ENCODE peak calls at places on chromosomes 16 and 17, in nine cellular contexts. Z is cardiac muscle cell; A is astrocyte of the spinal cord; J is NB4; E is NCI-H748 treated with DMSO at 0.1 percent for 48 hours; S is sigmoid colon; I is NCI-H1105 treated with DMSO at 0.1 percent for 48 hours; B is stimulated activated CD4-positive, alpha-beta T cell treated with anti-CD3 and anti-CD28 coated beads, Interleukin-1b, Interleukin-23, amount 100 ng/mL, for 48 hours; W is NCI-H1436. T is an unnamed sample.

GRCh38 chr16:84881702-84882521 is 62.1 kb downstream of the CRISPLD2 start:
- DNase-seq in Z (no peak), E (no peak), B (no peak), S (no peak), J (no peak), A (peak), W (no peak), I (no peak), T (no peak)

GRCh38 chr17:2508035-2508434 is 3.7 kb downstream of the METTL16 start:
- DNase-seq in B (no peak), S (no peak), E (no peak), J (no peak), A (no peak), Z (no peak), W (no peak), I (no peak), T (no peak)

GRCh38 chr16:27550582-27550920 is 607 bp downstream of the KATNIP start:
- DNase-seq in W (no peak), J (peak), Z (no peak), E (no peak), I (no peak), B (no peak), S (no peak), A (no peak), T (no peak)

GRCh38 chr16:86996081-86996480 is 321.1 kb downstream of the C16orf95 start:
- DNase-seq in I (no peak), J (no peak), S (no peak), E (no peak), Z (no peak), A (no peak), B (no peak), W (no peak), T (no peak)

GRCh38 chr16:71338193-71338592 is 20.3 kb upstream of the CALB2 start:
- DNase-seq in I (no peak), Z (no peak), B (no peak), A (no peak), E (no peak), W (no peak), J (no peak), S (no peak), T (no peak)

GRCh38 chr16:2532494-2533141 is 1.4 kb upstream of the CEMP1 start:
- DNase-seq in W (peak), J (peak), Z (peak), E (no peak), A (peak), I (peak), S (peak), B (peak), T (peak)

GRCh38 chr17:50461550-50462132 is 7.0 kb downstream of the CHAD start:
- DNase-seq in S (no peak), E (no peak), A (no peak), W (no peak), Z (no peak), B (no peak), J (no peak), I (no peak), T (no peak)

GRCh38 chr16:29641561-29641960 is 21.5 kb upstream of the SPN start:
- DNase-seq in Z (no peak), W (no peak), J (peak), A (no peak), I (no peak), B (no peak), S (no peak), E (no peak), T (no peak)

GRCh38 chr16:48537275-48537674 is 72.7 kb downstream of the N4BP1 start:
- DNase-seq in S (peak), I (no peak), A (no peak), E (no peak), B (no peak), W (no peak), Z (no peak), J (peak), T (no peak)

GRCh38 chr16:52629296-52629695 is 82.4 kb upstream of the TOX3 start:
- DNase-seq in I (no peak), B (no peak), A (no peak), Z (no peak), W (no peak), S (no peak), E (no peak), J (no peak), T (no peak)

GRCh38 chr17:44198721-44199552 is 747 bp downstream of the ATXN7L3 start:
- DNase-seq in S (peak), I (peak), Z (peak), E (no peak), B (peak), A (peak), W (peak), J (peak), T (peak)

GRCh38 chr16:27154573-27155521 is 48.5 kb upstream of the KDM8 start:
- DNase-seq in S (peak), J (peak), W (no peak), I (peak), Z (peak), B (peak), E (peak), A (peak), T (peak)

GRCh38 chr17:39924691-39925055 is 2.7 kb downstream of the ORMDL3 start:
- DNase-seq in I (no peak), B (no peak), J (no peak), E (no peak), W (no peak), S (no peak), Z (no peak), A (no peak), T (no peak)

GRCh38 chr17:70313450-70313849 is 144.1 kb downstream of the KCNJ2 start:
- DNase-seq in W (no peak), A (peak), I (no peak), Z (no peak), E (no peak), B (no peak), S (no peak), J (no peak), T (no peak)

GRCh38 chr17:65236321-65236720 is 99.2 kb downstream of the RGS9 start:
- DNase-seq in E (no peak), W (no peak), B (no peak), J (no peak), I (no peak), S (no peak), Z (no peak), A (no peak), T (no peak)

GRCh38 chr17:8384801-8385335 is 1.9 kb upstream of the RPL26 start:
- DNase-seq in B (no peak), S (no peak), W (no peak), A (peak), I (no peak), E (no peak), Z (peak), J (no peak), T (no peak)

GRCh38 chr16:65908568-65908967 is 457.9 kb upstream of the CDH5 start:
- DNase-seq in E (no peak), W (no peak), B (no peak), S (no peak), I (peak), J (no peak), A (no peak), Z (no peak), T (no peak)

GRCh38 chr17:35167046-35167445 is 19.4 kb downstream of the UNC45B start:
- DNase-seq in B (no peak), Z (no peak), S (peak), E (no peak), A (no peak), J (no peak), I (no peak), W (no peak), T (no peak)

GRCh38 chr16:88758227-88758943 is 26.6 kb downstream of the PIEZO1 start:
- DNase-seq in J (no peak), W (no peak), B (no peak), E (no peak), I (no peak), A (no peak), Z (no peak), S (no peak), T (no peak)

GRCh38 chr17:64326420-64327054 is 63.5 kb upstream of the TEX2 start:
- DNase-seq in I (no peak), B (no peak), W (no peak), S (peak), J (peak), Z (no peak), E (no peak), A (no peak), T (no peak)

GRCh38 chr17:49746791-49747490 is 17.0 kb downstream of the FAM117A start:
- DNase-seq in J (peak), I (no peak), S (no peak), E (no peak), Z (no peak), B (no peak), A (no peak), W (no peak), T (peak)

GRCh38 chr17:71995570-71995969 is 125.2 kb upstream of the SOX9 start:
- DNase-seq in Z (no peak), B (no peak), A (peak), J (no peak), I (no peak), E (no peak), W (no peak), S (no peak), T (no peak)

GRCh38 chr17:35768796-35769195 is 8.1 kb downstream of the C17orf50 start:
- DNase-seq in S (no peak), J (no peak), E (no peak), Z (no peak), I (no peak), B (no peak), W (no peak), A (no peak), T (no peak)

GRCh38 chr17:81346908-81347349 is 48.3 kb upstream of the BAHCC1 start:
- DNase-seq in S (no peak), B (no peak), E (no peak), J (no peak), A (no peak), I (no peak), Z (no peak), W (no peak), T (no peak)

GRCh38 chr16:86387461-86388440 is 122.6 kb upstream of the FOXF1 start:
- DNase-seq in A (peak), Z (no peak), I (no peak), B (peak), J (peak), S (no peak), W (no peak), E (no peak), T (no peak)

GRCh38 chr17:43570518-43570928 is 24.4 kb upstream of the ETV4 start:
- DNase-seq in S (no peak), W (no peak), B (peak), E (no peak), Z (no peak), A (peak), I (no peak), J (no peak), T (no peak)

GRCh38 chr17:42457107-42457787 is 1.4 kb upstream of the ATP6V0A1 start:
- DNase-seq in B (no peak), I (no peak), J (peak), Z (no peak), W (no peak), A (no peak), S (no peak), E (no peak), T (no peak)

GRCh38 chr17:4234406-4234805 is 29.4 kb downstream of the ANKFY1 start:
- DNase-seq in B (no peak), J (no peak), W (no peak), Z (no peak), E (no peak), S (no peak), I (no peak), A (no peak), T (no peak)

GRCh38 chr17:83180996-83181481 is 101.6 kb downstream of the METRNL start:
- DNase-seq in A (no peak), W (no peak), Z (no peak), B (no peak), S (no peak), J (peak), I (no peak), E (no peak), T (no peak)

GRCh38 chr17:81379523-81379942 is 15.7 kb upstream of the BAHCC1 start:
- DNase-seq in A (no peak), J (no peak), E (no peak), S (no peak), I (no peak), Z (no peak), B (no peak), W (no peak), T (no peak)

GRCh38 chr17:63928966-63929695 is 3.0 kb downstream of the CD79B start:
- DNase-seq in J (no peak), B (no peak), I (no peak), W (no peak), S (no peak), A (no peak), Z (no peak), E (no peak), T (no peak)

GRCh38 chr16:48499822-48500440 is 110.0 kb downstream of the N4BP1 start:
- DNase-seq in E (no peak), S (peak), B (no peak), J (no peak), I (peak), Z (no peak), A (peak), W (no peak), T (no peak)

GRCh38 chr16:47574091-47575054 is 113.2 kb downstream of the PHKB start:
- DNase-seq in B (peak), A (peak), S (no peak), W (no peak), I (peak), J (peak), Z (no peak), E (no peak), T (peak)

GRCh38 chr16:4029816-4030215 is 86.4 kb downstream of the ADCY9 start:
- DNase-seq in E (no peak), S (no peak), B (no peak), I (no peak), J (no peak), A (no peak), W (no peak), Z (no peak), T (no peak)

GRCh38 chr16:25580071-25580470 is 111.7 kb upstream of the HS3ST4 start:
- DNase-seq in J (no peak), W (no peak), Z (no peak), E (no peak), S (no peak), A (no peak), B (no peak), I (no peak), T (no peak)

GRCh38 chr16:74480150-74481029 is 59.1 kb upstream of the CLEC18B start:
- DNase-seq in Z (no peak), B (no peak), J (no peak), S (no peak), E (no peak), A (peak), I (no peak), W (no peak), T (no peak)

GRCh38 chr17:867896-868489 is 85.8 kb downstream of the MRM3 start:
- DNase-seq in Z (no peak), B (no peak), E (no peak), I (no peak), W (no peak), A (no peak), S (no peak), J (no peak), T (no peak)

GRCh38 chr17:38619937-38620550 is 14.3 kb upstream of the SRCIN1 start:
- DNase-seq in I (no peak), W (no peak), S (peak), J (no peak), A (no peak), B (no peak), E (no peak), Z (no peak), T (no peak)

GRCh38 chr16:71628810-71629209 is 2.8 kb downstream of the MARVELD3 start:
- DNase-seq in I (no peak), S (no peak), J (peak), E (no peak), W (peak), Z (no peak), A (peak), B (no peak), T (no peak)

GRCh38 chr17:32330142-32330541 is 11.8 kb downstream of the C17orf75 start:
- DNase-seq in S (no peak), J (no peak), A (no peak), Z (no peak), E (no peak), B (no peak), I (no peak), W (no peak), T (no peak)

T was measured in activated naive CD4-positive, alpha-beta T cell treated with anti-CD3 and anti-CD28 coated beads, Interleukin-2, amount 10 ng/mL, durations not matched to agents 7 days and 5 days.